ENCODE peak calls at places on chromosomes 12 and 14, in ten cellular contexts. D, H, J, I, P, R, F, Y, K and O are unnamed samples. For H3K4me1, the result is how much of the 10 kb centered on the place peaks cover.

GRCh38 chr14:34030864-34031263 is 80.0 kb upstream of the EGLN3 start:
- DNase-seq in D (no peak), H (peak), J (peak), I (no peak), P (peak), R (no peak), F (no peak), Y (no peak), K (no peak), O (peak)

GRCh38 chr12:68530299-68530698 is 80.4 kb upstream of the RAP1B start:
- DNase-seq in D (no peak), H (no peak), J (no peak), I (no peak), P (no peak), R (no peak), F (no peak), Y (no peak), K (no peak), O (no peak)

GRCh38 chr12:102847131-102847530 is 69.9 kb downstream of the PAH start:
- DNase-seq in D (no peak), H (no peak), J (no peak), I (no peak), P (no peak), R (no peak), F (no peak), Y (no peak), K (no peak), O (no peak)

GRCh38 chr12:52405922-52406385 is at the start of gene KRT82:
- DNase-seq in D (no peak), H (no peak), J (no peak), I (no peak), P (no peak), R (no peak), F (no peak), Y (no peak), K (no peak), O (no peak)

GRCh38 chr14:105199093-105199492 is 18.0 kb upstream of the NUDT14 start:
- DNase-seq in D (no peak), H (no peak), J (no peak), I (no peak), P (peak), R (no peak), F (no peak), Y (no peak), K (no peak), O (no peak)

GRCh38 chr12:52313926-52314325 is 7.3 kb downstream of the KRT83 start:
- DNase-seq in D (no peak), H (no peak), J (no peak), I (no peak), P (no peak), R (peak), F (no peak), Y (no peak), K (no peak), O (no peak)

GRCh38 chr12:29304388-29304787 is 76.6 kb downstream of the ERGIC2 start:
- DNase-seq in D (no peak), H (no peak), J (no peak), I (no peak), P (no peak), R (no peak), F (no peak), Y (no peak), K (no peak), O (no peak)

GRCh38 chr12:3049176-3049575 is 28.0 kb upstream of the TSPAN9 start:
- DNase-seq in D (no peak), H (no peak), J (no peak), I (no peak), P (no peak), R (no peak), F (no peak), Y (no peak), K (no peak), O (no peak)

GRCh38 chr12:24795699-24796385 is 153.1 kb downstream of the BCAT1 start:
- DNase-seq in D (no peak), H (no peak), J (no peak), I (no peak), P (no peak), R (no peak), F (no peak), Y (no peak), K (no peak), O (no peak)

GRCh38 chr12:25787701-25788100 is 170.8 kb upstream of the RASSF8 start:
- DNase-seq in D (no peak), H (no peak), J (no peak), I (no peak), P (no peak), R (no peak), F (no peak), Y (no peak), K (no peak), O (no peak)

GRCh38 chr12:124412646-124413015 is 117.7 kb downstream of the RFLNA start:
- DNase-seq in D (no peak), H (no peak), J (peak), I (no peak), P (peak), R (no peak), F (no peak), Y (no peak), K (no peak), O (no peak)

GRCh38 chr12:46983959-46984833 is 95.2 kb upstream of the PCED1B start:
- DNase-seq in D (peak), H (peak), J (peak), I (peak), P (no peak), R (no peak), F (peak), Y (no peak), K (peak), O (peak)

GRCh38 chr12:95690861-95691635 is 99.5 kb downstream of the NTN4 start:
- DNase-seq in D (no peak), H (no peak), J (no peak), I (no peak), P (no peak), R (no peak), F (no peak), Y (no peak), K (no peak), O (no peak)

GRCh38 chr14:88559852-88560251 is 3.0 kb upstream of the ZC3H14 start:
- DNase-seq in D (peak), H (peak), J (no peak), I (no peak), P (no peak), R (no peak), F (no peak), Y (no peak), K (no peak), O (no peak)

GRCh38 chr12:98416845-98417244 is 98.5 kb upstream of the TMPO start:
- DNase-seq in D (peak), H (no peak), J (no peak), I (no peak), P (no peak), R (no peak), F (peak), Y (no peak), K (no peak), O (no peak)

GRCh38 chr12:105083551-105084105 is 630 bp downstream of the ALDH1L2 start:
- DNase-seq in D (no peak), H (peak), J (peak), I (no peak), P (peak), R (peak), F (no peak), Y (no peak), K (peak), O (peak)

GRCh38 chr14:77186911-77187648 is 5.5 kb downstream of the TMEM63C start:
- DNase-seq in D (peak), H (peak), J (no peak), I (no peak), P (no peak), R (no peak), F (no peak), Y (no peak), K (peak), O (peak)

GRCh38 chr12:54128466-54128865 is 60.3 kb downstream of the SMUG1 start:
- DNase-seq in D (no peak), H (no peak), J (no peak), I (no peak), P (no peak), R (no peak), F (no peak), Y (no peak), K (no peak), O (no peak)

GRCh38 chr14:23551266-23552028 is at the start of gene ZFHX2:
- DNase-seq in D (peak), H (peak), J (peak), I (peak), P (peak), R (peak), F (peak), Y (no peak), K (peak), O (peak)

GRCh38 chr14:104827173-104828055 is 26.5 kb downstream of the ZBTB42 start:
- DNase-seq in D (peak), H (peak), J (no peak), I (peak), P (peak), R (no peak), F (peak), Y (no peak), K (peak), O (peak)

GRCh38 chr14:54447231-54447692 is 6.1 kb upstream of the CNIH1 start:
- DNase-seq in D (peak), H (peak), J (no peak), I (no peak), P (no peak), R (no peak), F (no peak), Y (no peak), K (no peak), O (no peak)

GRCh38 chr14:25841226-25841625 is 756.6 kb downstream of the NOVA1 start:
- DNase-seq in D (no peak), H (no peak), J (no peak), I (no peak), P (no peak), R (no peak), F (no peak), Y (no peak), K (no peak), O (no peak)

GRCh38 chr12:121608301-121608700 is 18.0 kb upstream of the ORAI1 start:
- DNase-seq in D (no peak), H (no peak), J (no peak), I (no peak), P (peak), R (no peak), F (no peak), Y (no peak), K (no peak), O (no peak)

GRCh38 chr14:101369916-101370592 is 191.2 kb upstream of the DIO3 start:
- DNase-seq in D (no peak), H (no peak), J (no peak), I (no peak), P (no peak), R (no peak), F (no peak), Y (no peak), K (no peak), O (peak)

GRCh38 chr12:1050059-1050707 is 59.2 kb downstream of the ERC1 start:
- DNase-seq in D (peak), H (no peak), J (no peak), I (no peak), P (no peak), R (no peak), F (no peak), Y (no peak), K (no peak), O (no peak)

GRCh38 chr12:64744422-64745258 is 14.6 kb downstream of the GNS start:
- DNase-seq in D (peak), H (no peak), J (no peak), I (no peak), P (no peak), R (no peak), F (no peak), Y (no peak), K (no peak), O (no peak)

GRCh38 chr14:86168376-86168775 is 638.4 kb downstream of the FLRT2 start:
- DNase-seq in D (no peak), H (no peak), J (no peak), I (no peak), P (no peak), R (no peak), F (no peak), Y (no peak), K (no peak), O (no peak)

GRCh38 chr14:89165189-89165809 is 251.7 kb downstream of the FOXN3 start:
- DNase-seq in D (no peak), H (no peak), J (no peak), I (no peak), P (no peak), R (no peak), F (no peak), Y (no peak), K (no peak), O (no peak)

GRCh38 chr12:109912790-109913189 is 12.7 kb downstream of the TCHP start:
- DNase-seq in D (no peak), H (no peak), J (no peak), I (no peak), P (no peak), R (no peak), F (no peak), Y (no peak), K (no peak), O (peak)

GRCh38 chr12:88854260-88854659 is 274.0 kb upstream of the KITLG start:
- DNase-seq in D (peak), H (peak), J (no peak), I (no peak), P (no peak), R (no peak), F (no peak), Y (no peak), K (no peak), O (no peak)

GRCh38 chr12:71584356-71584755 is 79.3 kb downstream of the ZFC3H1 start:
- DNase-seq in D (no peak), H (no peak), J (no peak), I (no peak), P (no peak), R (no peak), F (no peak), Y (no peak), K (no peak), O (no peak)

DNA sequence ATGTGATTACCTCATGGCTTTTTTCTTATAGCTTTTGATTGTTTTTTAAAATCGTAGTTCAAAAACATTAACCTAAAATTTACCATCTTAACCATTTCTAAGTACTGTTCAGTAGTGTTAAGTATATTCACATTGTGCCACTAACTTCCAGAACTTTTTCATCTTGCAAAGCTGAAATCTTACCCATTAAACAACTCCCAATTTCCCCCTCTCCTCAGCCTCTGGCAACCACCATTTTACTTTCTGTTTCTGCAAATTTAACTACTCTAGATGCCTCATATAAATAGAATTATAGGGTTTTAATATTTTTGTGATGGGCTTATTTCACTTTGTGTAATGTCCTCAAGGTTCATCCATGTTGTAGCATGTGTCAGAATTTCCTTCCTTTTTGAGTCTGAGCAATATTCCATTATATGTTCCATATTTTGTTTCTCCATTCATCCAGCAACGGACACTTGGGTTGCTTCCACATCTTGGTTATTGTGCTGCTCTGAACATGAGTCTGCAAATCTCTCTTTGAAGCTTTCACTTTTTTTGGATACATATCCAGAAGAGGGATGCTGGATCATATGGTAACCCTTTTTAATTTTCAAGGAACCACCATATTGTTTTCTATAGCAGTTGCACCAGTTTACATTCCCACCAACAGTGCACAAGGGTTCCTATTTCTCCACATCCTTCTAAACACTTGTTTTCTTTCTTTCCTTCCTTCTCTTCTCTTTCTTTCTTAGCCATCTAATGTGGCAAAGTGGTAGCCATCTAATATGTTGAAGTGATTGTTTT is 5.0 kb downstream of the HIF1A start:
- DNase-seq in D (no peak), H (no peak), J (no peak), I (no peak), P (no peak), R (no peak), F (peak), Y (no peak), K (no peak), O (no peak)
- H3K4me1 ChIP-seq in D (half or more), H (under half), J (under half), I (half or more), P (under half), R (half or more), F (half or more), Y (under half), K (under half), O (under half)

GRCh38 chr12:57604454-57605307 is at the start of gene DTX3:
- DNase-seq in D (no peak), H (peak), J (peak), I (peak), P (peak), R (no peak), F (peak), Y (no peak), K (peak), O (peak)

GRCh38 chr12:57606399-57606798 is 1.8 kb downstream of the DTX3 start:
- DNase-seq in D (no peak), H (no peak), J (no peak), I (no peak), P (no peak), R (no peak), F (no peak), Y (no peak), K (no peak), O (no peak)

GRCh38 chr12:57606821-57607220 is 2.2 kb downstream of the DTX3 start:
- DNase-seq in D (no peak), H (no peak), J (no peak), I (no peak), P (no peak), R (no peak), F (no peak), Y (no peak), K (no peak), O (no peak)

GRCh38 chr12:57605308-57606015 is 838 bp downstream of the DTX3 start:
- DNase-seq in D (peak), H (no peak), J (no peak), I (no peak), P (no peak), R (no peak), F (no peak), Y (no peak), K (peak), O (peak)

GRCh38 chr12:57606016-57606311 is 1.3 kb downstream of the DTX3 start:
- DNase-seq in D (no peak), H (no peak), J (no peak), I (no peak), P (no peak), R (no peak), F (no peak), Y (no peak), K (no peak), O (no peak)
- H3K4me3 ChIP-seq in D (no peak), H (no peak), J (no peak), I (no peak), P (no peak), R (no peak), F (no peak), Y (peak), K (no peak), O (no peak)

DNA sequence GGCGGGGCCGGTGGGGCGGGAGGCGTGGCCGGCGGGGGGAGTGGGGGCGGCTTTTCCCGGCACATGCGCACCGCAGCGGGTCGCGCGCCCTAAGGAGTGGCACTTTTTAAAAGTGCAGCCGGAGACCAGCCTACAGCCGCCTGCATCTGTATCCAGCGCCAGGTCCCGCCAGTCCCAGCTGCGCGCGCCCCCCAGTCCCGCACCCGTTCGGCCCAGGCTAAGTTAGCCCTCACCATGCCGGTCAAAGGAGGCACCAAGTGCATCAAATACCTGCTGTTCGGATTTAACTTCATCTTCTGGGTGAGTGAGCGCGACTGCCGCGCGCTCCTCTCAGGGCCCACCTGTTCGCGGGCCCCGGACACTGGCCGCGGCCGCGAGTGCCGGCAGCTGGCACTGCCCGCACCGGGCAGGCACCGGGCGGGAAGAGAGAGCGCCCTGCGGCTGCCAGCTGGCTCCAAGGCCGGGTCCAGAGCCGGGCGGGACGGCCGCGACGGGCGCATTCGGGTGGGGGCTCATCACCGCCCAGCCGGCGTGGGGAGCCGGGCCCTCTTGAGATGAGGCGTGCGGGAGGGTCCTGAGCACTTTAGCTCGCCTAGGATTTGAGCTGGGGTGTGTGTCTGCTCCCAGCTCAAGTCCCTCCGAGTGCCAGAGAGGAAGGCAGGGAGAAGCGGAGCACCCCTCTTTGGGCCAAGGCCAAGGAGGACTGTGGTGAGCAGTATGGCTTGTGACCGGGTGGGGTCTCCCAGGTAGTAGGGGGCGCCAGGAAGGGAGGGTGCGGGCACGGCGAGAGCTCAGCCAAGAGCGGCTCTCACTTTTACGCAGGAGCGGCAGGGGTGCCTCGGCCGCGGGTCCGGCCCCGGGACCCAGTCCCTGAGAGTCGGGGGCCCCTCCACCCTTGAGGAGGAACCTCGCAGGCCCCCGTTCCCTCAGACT is at the start of gene CD9:
- DNase-seq in D (peak), H (peak), J (no peak), I (no peak), P (peak), R (no peak), F (no peak), Y (no peak), K (peak), O (peak)
- H3K4me1 ChIP-seq in D (under half), H (half or more), J (under half), I (under half), P (under half), R (half or more), F (under half), Y (half or more), K (under half), O (under half)

GRCh38 chr14:93884950-93885349 is 42.2 kb upstream of the FAM181A start:
- DNase-seq in D (no peak), H (no peak), J (no peak), I (no peak), P (no peak), R (no peak), F (no peak), Y (no peak), K (no peak), O (no peak)

GRCh38 chr14:93878251-93878650 is 48.9 kb upstream of the FAM181A start:
- DNase-seq in D (no peak), H (no peak), J (no peak), I (no peak), P (no peak), R (no peak), F (no peak), Y (no peak), K (no peak), O (no peak)

GRCh38 chr14:93879362-93879983 is 47.7 kb upstream of the FAM181A start:
- DNase-seq in D (no peak), H (no peak), J (no peak), I (no peak), P (no peak), R (no peak), F (no peak), Y (no peak), K (no peak), O (no peak)

GRCh38 chr14:93878871-93879270 is 48.3 kb upstream of the FAM181A start:
- DNase-seq in D (no peak), H (no peak), J (no peak), I (no peak), P (no peak), R (no peak), F (no peak), Y (no peak), K (no peak), O (no peak)

DNA sequence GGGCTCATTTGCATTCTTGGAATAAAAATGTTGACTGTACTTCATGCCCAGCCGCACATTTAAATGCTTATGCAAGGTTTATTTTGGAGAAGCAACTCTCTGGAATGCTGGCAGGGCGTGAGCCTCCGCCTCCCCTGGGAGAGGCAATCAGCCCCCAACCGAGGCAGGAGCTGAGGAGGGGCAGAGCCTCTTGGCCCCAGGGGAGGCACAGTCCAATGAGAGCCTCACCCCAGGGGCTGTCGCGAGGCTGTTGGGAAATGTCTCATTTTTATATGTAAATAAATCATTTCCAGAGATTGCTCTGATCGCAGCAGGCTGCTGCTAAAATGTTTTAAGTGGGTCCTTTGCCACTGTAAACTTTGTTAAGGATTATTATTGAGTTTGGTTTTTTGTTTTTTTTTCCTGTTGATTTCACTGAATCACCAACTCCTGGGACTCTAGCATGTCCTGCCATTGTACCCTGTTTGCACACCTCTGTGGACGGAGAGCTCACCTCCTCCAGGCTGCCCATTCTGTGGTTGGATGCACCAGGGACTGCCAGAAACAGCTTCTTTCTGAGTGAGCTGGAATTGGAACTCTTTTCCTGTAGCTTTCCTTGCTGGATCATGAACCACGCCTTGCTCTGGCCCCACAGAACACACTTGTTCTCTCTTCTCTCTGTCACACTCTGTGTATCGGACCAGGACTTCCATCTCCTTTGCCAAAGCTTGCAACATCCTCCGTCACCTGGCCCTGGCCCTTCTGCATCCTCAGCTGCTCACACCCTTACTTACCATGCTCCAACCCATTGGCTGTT is 46.9 kb upstream of the FAM181A start:
- DNase-seq in D (no peak), H (no peak), J (no peak), I (no peak), P (peak), R (no peak), F (no peak), Y (no peak), K (no peak), O (no peak)
- H3K4me3 ChIP-seq in D (no peak), H (no peak), J (no peak), I (no peak), P (no peak), R (peak), F (no peak), Y (peak), K (no peak), O (no peak)